ENCODE peak calls at places on chromosomes 4 and X, in four cellular contexts. One of them, this sample, is unnamed.

GRCh38 chr4:77931452-77932135 is 69.0 kb downstream of the MRPL1 start:
- DNase-seq in caudate nucleus: no peak
- DNase-seq in neural progenitor cell: no peak
- DNase-seq in transverse colon: no peak
- DNase-seq in this sample: no peak

GRCh38 chr4:113935190-113935589 is 44.3 kb downstream of the ARSJ start:
- DNase-seq in caudate nucleus: no peak
- DNase-seq in neural progenitor cell: no peak
- DNase-seq in transverse colon: no peak
- DNase-seq in this sample: no peak

GRCh38 chrX:129773649-129774458 is 5.9 kb upstream of the SASH3 start:
- DNase-seq in caudate nucleus: no peak
- DNase-seq in neural progenitor cell: peak
- DNase-seq in transverse colon: no peak
- DNase-seq in this sample: no peak

GRCh38 chrX:75603833-75604232 is 81.0 kb upstream of the ZDHHC15 start:
- DNase-seq in caudate nucleus: no peak
- DNase-seq in neural progenitor cell: peak
- DNase-seq in transverse colon: no peak
- DNase-seq in this sample: no peak

GRCh38 chrX:131795442-131796229 is 227.5 kb upstream of the STK26 start:
- DNase-seq in caudate nucleus: no peak
- DNase-seq in neural progenitor cell: no peak
- DNase-seq in transverse colon: peak
- DNase-seq in this sample: no peak

GRCh38 chr4:173317003-173317402 is 17.2 kb downstream of the HMGB2 start:
- DNase-seq in caudate nucleus: no peak
- DNase-seq in neural progenitor cell: peak
- DNase-seq in transverse colon: no peak
- DNase-seq in this sample: peak

GRCh38 chr4:67871867-67872266 is 11.9 kb downstream of the TMPRSS11D start:
- DNase-seq in caudate nucleus: no peak
- DNase-seq in neural progenitor cell: peak
- DNase-seq in transverse colon: no peak
- DNase-seq in this sample: no peak

GRCh38 chrX:49230500-49231232 is 2.5 kb downstream of the CACNA1F start:
- DNase-seq in caudate nucleus: peak
- DNase-seq in neural progenitor cell: peak
- DNase-seq in transverse colon: peak
- DNase-seq in this sample: no peak

GRCh38 chr4:38949416-38950051 is 81.9 kb downstream of the FAM114A1 start:
- DNase-seq in caudate nucleus: no peak
- DNase-seq in neural progenitor cell: no peak
- DNase-seq in transverse colon: no peak
- DNase-seq in this sample: no peak

GRCh38 chr4:76208005-76208765 is 5.4 kb downstream of the SCARB2 start:
- DNase-seq in caudate nucleus: peak
- DNase-seq in neural progenitor cell: no peak
- DNase-seq in transverse colon: peak
- DNase-seq in this sample: peak

GRCh38 chrX:57267308-57267707 is 19.2 kb upstream of the FAAH2 start:
- DNase-seq in caudate nucleus: no peak
- DNase-seq in neural progenitor cell: no peak
- DNase-seq in transverse colon: no peak
- DNase-seq in this sample: no peak

GRCh38 chr4:42644897-42645296 is 12.0 kb downstream of the ATP8A1 start:
- DNase-seq in caudate nucleus: no peak
- DNase-seq in neural progenitor cell: no peak
- DNase-seq in transverse colon: no peak
- DNase-seq in this sample: no peak

GRCh38 chrX:35374116-35374515 is 424.0 kb upstream of the MAGEB16 start:
- DNase-seq in caudate nucleus: no peak
- DNase-seq in neural progenitor cell: no peak
- DNase-seq in transverse colon: no peak
- DNase-seq in this sample: no peak

GRCh38 chr4:48509543-48509942 is 19.5 kb downstream of the ZAR1 start:
- DNase-seq in caudate nucleus: no peak
- DNase-seq in neural progenitor cell: no peak
- DNase-seq in transverse colon: no peak
- DNase-seq in this sample: no peak

GRCh38 chrX:34578237-34578636 is 78.8 kb downstream of the TMEM47 start:
- DNase-seq in caudate nucleus: no peak
- DNase-seq in neural progenitor cell: peak
- DNase-seq in transverse colon: no peak
- DNase-seq in this sample: peak

GRCh38 chr4:2507855-2508254 is 28.6 kb upstream of the FAM193A start:
- DNase-seq in caudate nucleus: no peak
- DNase-seq in neural progenitor cell: no peak
- DNase-seq in transverse colon: no peak
- DNase-seq in this sample: no peak

GRCh38 chrX:147917700-147918694 is 6.3 kb downstream of the FMR1 start:
- DNase-seq in caudate nucleus: no peak
- DNase-seq in neural progenitor cell: no peak
- DNase-seq in transverse colon: no peak
- DNase-seq in this sample: no peak

GRCh38 chr4:67542076-67542475 is 3.2 kb downstream of the CENPC start:
- DNase-seq in caudate nucleus: no peak
- DNase-seq in neural progenitor cell: no peak
- DNase-seq in transverse colon: no peak
- DNase-seq in this sample: no peak

GRCh38 chr4:19375931-19376330 is 875.8 kb upstream of the SLIT2 start:
- DNase-seq in caudate nucleus: no peak
- DNase-seq in neural progenitor cell: no peak
- DNase-seq in transverse colon: no peak
- DNase-seq in this sample: no peak

GRCh38 chr4:78904143-78904542 is 35.1 kb downstream of the PAQR3 start:
- DNase-seq in caudate nucleus: no peak
- DNase-seq in neural progenitor cell: no peak
- DNase-seq in transverse colon: no peak
- DNase-seq in this sample: no peak

GRCh38 chr4:139324620-139325019 is 22.3 kb upstream of the NDUFC1 start:
- DNase-seq in caudate nucleus: no peak
- DNase-seq in neural progenitor cell: no peak
- DNase-seq in transverse colon: no peak
- DNase-seq in this sample: no peak

GRCh38 chr4:124167602-124168001 is 544.9 kb downstream of the ANKRD50 start:
- DNase-seq in caudate nucleus: no peak
- DNase-seq in neural progenitor cell: no peak
- DNase-seq in transverse colon: no peak
- DNase-seq in this sample: no peak

GRCh38 chr4:10179957-10180602 is 63.5 kb upstream of the WDR1 start:
- DNase-seq in caudate nucleus: no peak
- DNase-seq in neural progenitor cell: no peak
- DNase-seq in transverse colon: no peak
- DNase-seq in this sample: no peak

GRCh38 chr4:17657849-17658248 is 43.4 kb downstream of the MED28 start:
- DNase-seq in caudate nucleus: no peak
- DNase-seq in neural progenitor cell: no peak
- DNase-seq in transverse colon: no peak
- DNase-seq in this sample: no peak

GRCh38 chrX:130165181-130165702 is 399 bp downstream of the AIFM1 start:
- DNase-seq in caudate nucleus: no peak
- DNase-seq in neural progenitor cell: no peak
- DNase-seq in transverse colon: no peak
- DNase-seq in this sample: no peak

GRCh38 chr4:3709846-3710441 is 56.2 kb upstream of the ADRA2C start:
- DNase-seq in caudate nucleus: no peak
- DNase-seq in neural progenitor cell: no peak
- DNase-seq in transverse colon: no peak
- DNase-seq in this sample: no peak

GRCh38 chr4:116358633-116359222 is 726.6 kb downstream of the TRAM1L1 start:
- DNase-seq in caudate nucleus: no peak
- DNase-seq in neural progenitor cell: peak
- DNase-seq in transverse colon: peak
- DNase-seq in this sample: peak

GRCh38 chr4:48340276-48340904 is 939 bp upstream of the SLAIN2 start:
- DNase-seq in caudate nucleus: no peak
- DNase-seq in neural progenitor cell: peak
- DNase-seq in transverse colon: peak
- DNase-seq in this sample: no peak

GRCh38 chr4:94802091-94802490 is 44.3 kb downstream of the BMPR1B start:
- DNase-seq in caudate nucleus: no peak
- DNase-seq in neural progenitor cell: no peak
- DNase-seq in transverse colon: no peak
- DNase-seq in this sample: no peak

GRCh38 chr4:150080335-150080734 is 2.1 kb downstream of the DCLK2 start:
- DNase-seq in caudate nucleus: no peak
- DNase-seq in neural progenitor cell: no peak
- DNase-seq in transverse colon: no peak
- DNase-seq in this sample: no peak

GRCh38 chrX:150348365-150348764 is 14.8 kb upstream of the MAMLD1 start:
- DNase-seq in caudate nucleus: no peak
- DNase-seq in neural progenitor cell: peak
- DNase-seq in transverse colon: no peak
- DNase-seq in this sample: peak

GRCh38 chrX:2576793-2577192 is 76.0 kb upstream of the DHRSX start:
- DNase-seq in caudate nucleus: no peak
- DNase-seq in neural progenitor cell: no peak
- DNase-seq in transverse colon: no peak
- DNase-seq in this sample: no peak

DNA sequence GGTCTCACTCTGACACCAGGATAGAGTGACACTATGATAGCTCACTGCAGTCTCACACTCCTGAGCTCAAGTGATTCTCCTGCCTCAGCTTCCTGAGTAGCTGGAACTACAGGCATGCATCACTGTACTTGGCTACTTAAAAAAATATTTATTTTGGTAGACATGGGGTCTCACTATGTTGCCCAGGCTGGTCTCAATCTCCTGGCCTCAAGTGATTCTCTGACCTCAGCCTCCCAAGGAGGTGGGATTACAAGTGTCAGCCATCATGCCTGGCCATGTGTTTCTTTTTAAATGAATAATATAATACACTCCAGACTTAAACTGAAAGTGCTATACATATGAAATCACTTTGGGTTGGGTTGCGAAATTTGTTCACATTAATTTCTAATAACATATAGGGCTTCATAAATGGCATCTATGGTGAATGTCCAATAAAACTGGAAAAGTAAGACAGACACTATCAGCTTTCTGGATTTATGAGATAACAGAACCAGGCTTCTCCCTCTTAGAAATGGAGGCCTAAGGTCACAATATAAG is 48.0 kb downstream of the SEC24D start:
- DNase-seq in caudate nucleus: no peak
- DNase-seq in neural progenitor cell: no peak
- DNase-seq in transverse colon: no peak
- DNase-seq in this sample: no peak
- H3K27ac ChIP-seq in caudate nucleus: no peak
- H3K27ac ChIP-seq in neural progenitor cell: no peak
- H3K27ac ChIP-seq in transverse colon: no peak
- H3K27ac ChIP-seq in this sample: no peak

GRCh38 chr4:8109406-8110065 is 49.1 kb downstream of the ABLIM2 start:
- DNase-seq in caudate nucleus: no peak
- DNase-seq in neural progenitor cell: no peak
- DNase-seq in transverse colon: no peak
- DNase-seq in this sample: no peak
- H3K27ac ChIP-seq in caudate nucleus: peak
- H3K27ac ChIP-seq in neural progenitor cell: no peak
- H3K27ac ChIP-seq in transverse colon: no peak
- H3K27ac ChIP-seq in this sample: no peak

GRCh38 chr4:53021709-53022108 is 159.6 kb downstream of the RASL11B start:
- DNase-seq in caudate nucleus: no peak
- DNase-seq in neural progenitor cell: no peak
- DNase-seq in transverse colon: no peak
- DNase-seq in this sample: no peak

GRCh38 chr4:53022162-53023100 is 160.3 kb downstream of the RASL11B start:
- DNase-seq in caudate nucleus: no peak
- DNase-seq in neural progenitor cell: no peak
- DNase-seq in transverse colon: no peak
- DNase-seq in this sample: no peak

GRCh38 chr4:53023640-53024299 is 161.7 kb downstream of the RASL11B start:
- DNase-seq in caudate nucleus: no peak
- DNase-seq in neural progenitor cell: no peak
- DNase-seq in transverse colon: no peak
- DNase-seq in this sample: no peak

DNA sequence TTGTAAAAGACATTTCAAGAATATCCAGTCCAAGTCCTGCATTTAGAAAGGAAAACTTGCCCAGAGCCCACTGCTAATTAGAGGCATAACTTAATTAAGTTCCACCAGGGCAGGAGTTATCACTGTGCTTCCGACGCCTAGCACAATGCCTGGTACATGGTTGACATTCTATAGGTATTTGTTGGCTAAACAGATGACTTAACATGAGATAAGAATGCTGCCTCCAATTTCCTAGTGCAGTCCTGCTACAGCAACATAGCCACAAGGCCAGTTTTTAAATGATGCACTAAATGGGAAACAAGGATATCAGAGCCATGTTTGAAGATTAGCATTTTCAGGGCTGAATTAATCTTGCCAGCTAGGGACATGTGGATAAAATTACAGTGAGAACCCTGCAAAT is 164.1 kb downstream of the RASL11B start:
- DNase-seq in caudate nucleus: no peak
- DNase-seq in neural progenitor cell: no peak
- DNase-seq in transverse colon: no peak
- DNase-seq in this sample: no peak
- H3K27ac ChIP-seq in caudate nucleus: no peak
- H3K27ac ChIP-seq in neural progenitor cell: no peak
- H3K27ac ChIP-seq in transverse colon: no peak
- H3K27ac ChIP-seq in this sample: no peak

GRCh38 chrX:154403858-154404257 is 5.2 kb downstream of the DNASE1L1 start:
- DNase-seq in caudate nucleus: no peak
- DNase-seq in neural progenitor cell: no peak
- DNase-seq in transverse colon: no peak
- DNase-seq in this sample: no peak

GRCh38 chrX:154402622-154403127 is 4.5 kb downstream of the RPL10 start:
- DNase-seq in caudate nucleus: no peak
- DNase-seq in neural progenitor cell: no peak
- DNase-seq in transverse colon: no peak
- DNase-seq in this sample: no peak

GRCh38 chrX:154403192-154403591 is 5.0 kb downstream of the RPL10 start:
- DNase-seq in caudate nucleus: no peak
- DNase-seq in neural progenitor cell: no peak
- DNase-seq in transverse colon: no peak
- DNase-seq in this sample: no peak

GRCh38 chrX:154401045-154401799 is 3.0 kb downstream of the RPL10 start:
- DNase-seq in caudate nucleus: no peak
- DNase-seq in neural progenitor cell: no peak
- DNase-seq in transverse colon: no peak
- DNase-seq in this sample: no peak

DNA sequence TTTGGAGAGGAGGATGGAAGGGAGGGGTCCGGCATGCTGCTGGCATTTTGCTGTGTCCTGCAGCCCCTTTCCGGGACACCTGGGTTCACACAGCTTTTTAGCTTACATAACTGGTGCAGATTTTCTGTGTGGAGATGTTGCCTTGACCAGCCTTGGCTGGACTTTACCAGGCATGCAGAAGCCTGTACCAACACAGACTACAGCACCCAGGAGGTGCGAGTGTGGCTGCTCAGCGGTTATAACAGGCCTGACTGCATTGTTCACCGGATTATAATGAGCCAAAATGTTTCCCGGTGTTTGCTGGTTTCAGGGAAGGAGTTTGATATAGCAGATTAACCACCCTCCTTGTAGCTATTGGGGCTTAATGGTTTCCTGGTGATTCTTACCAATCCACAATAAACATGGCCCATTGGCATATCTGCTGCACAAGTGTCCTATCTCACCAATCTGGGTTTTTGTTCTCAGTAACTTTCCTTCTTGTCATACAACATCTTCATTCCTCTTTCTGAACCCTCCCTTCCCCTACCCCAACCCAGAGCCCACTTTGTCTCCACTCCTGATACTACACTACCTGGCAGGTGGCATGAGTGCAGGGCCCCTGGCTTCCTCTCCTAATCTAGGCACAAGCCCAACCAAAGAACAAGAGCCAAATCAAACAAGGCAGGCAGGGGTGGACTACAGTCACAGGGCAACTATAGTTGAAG is 3.9 kb downstream of the RPL10 start:
- DNase-seq in caudate nucleus: no peak
- DNase-seq in neural progenitor cell: no peak
- DNase-seq in transverse colon: no peak
- DNase-seq in this sample: peak
- H3K27ac ChIP-seq in caudate nucleus: no peak
- H3K27ac ChIP-seq in neural progenitor cell: no peak
- H3K27ac ChIP-seq in transverse colon: no peak
- H3K27ac ChIP-seq in this sample: no peak